ENCODE peak calls at places on chromosome 6, in ten cellular contexts. V, N, B, H, P, Y, C, I, Z and X are unnamed samples.

GRCh38 chr6:87308970-87309369 is 13.4 kb upstream of the SMIM8 start:
- DNase-seq in P (no peak), V (no peak), Z (no peak), B (no peak), I (no peak), N (peak; percentile 45), C (no peak), Y (peak; percentile 41), H (no peak), X (no peak)

GRCh38 chr6:166087246-166087645 is 80.4 kb downstream of the TBXT start:
- DNase-seq in Y (no peak), C (no peak), P (no peak), V (no peak), I (no peak), N (no peak), B (no peak), Z (no peak), H (no peak), X (no peak)

GRCh38 chr6:26550250-26550993 is 12.3 kb downstream of the HMGN4 start:
- DNase-seq in C (peak; percentile 46), Z (peak; percentile 51), H (peak; percentile 76), N (peak; percentile 24), Y (peak; percentile 75), P (peak; percentile 83), B (no peak), I (peak; percentile 64), V (peak; percentile 85), X (no peak)

GRCh38 chr6:52511572-52512151 is 65.2 kb downstream of the TRAM2 start:
- DNase-seq in B (no peak), V (no peak), P (no peak), N (peak; percentile 13), Y (peak; percentile 75), H (no peak), C (no peak), I (no peak), Z (no peak), X (no peak)

GRCh38 chr6:62286470-62286843 is 432 bp upstream of the KHDRBS2 start:
- DNase-seq in N (no peak), B (no peak), Y (no peak), P (no peak), V (no peak), C (no peak), H (no peak), I (no peak), Z (no peak), X (no peak)

GRCh38 chr6:134529921-134530320 is 212.0 kb upstream of the SGK1 start:
- DNase-seq in V (no peak), N (peak; percentile 28), I (no peak), Z (no peak), H (no peak), P (no peak), Y (peak; percentile 49), C (no peak), B (peak; percentile 62), X (no peak)

GRCh38 chr6:167767715-167768107 is 59.0 kb upstream of the AFDN start:
- DNase-seq in H (no peak), P (peak; percentile 45), N (no peak), Z (no peak), C (no peak), Y (no peak), V (no peak), B (no peak), I (no peak), X (no peak)

GRCh38 chr6:31180500-31180899 is 10.0 kb upstream of the POU5F1 start:
- DNase-seq in B (peak; percentile 67), H (peak; percentile 74), N (no peak), Z (peak; percentile 92), P (peak; percentile 87), V (no peak), Y (no peak), C (peak; percentile 91), I (no peak), X (peak; percentile 52)

GRCh38 chr6:25359191-25359861 is 80.2 kb downstream of the CARMIL1 start:
- DNase-seq in I (peak; percentile 6), H (peak; percentile 63), Z (peak; percentile 45), B (no peak), C (peak; percentile 33), Y (peak; percentile 88), N (peak; percentile 70), V (no peak), P (no peak), X (peak; percentile 18)

GRCh38 chr6:134074151-134074712 is 21.8 kb upstream of the SLC2A12 start:
- DNase-seq in H (no peak), C (peak; percentile 7), P (no peak), B (no peak), N (no peak), V (no peak), Z (no peak), Y (no peak), I (peak; percentile 85), X (peak; percentile 14)

GRCh38 chr6:1864496-1864895 is 254.8 kb downstream of the FOXC1 start:
- DNase-seq in Z (no peak), Y (no peak), V (peak; percentile 39), C (no peak), N (no peak), P (no peak), B (no peak), H (no peak), I (no peak), X (no peak)

GRCh38 chr6:391559-392440 is at the start of gene IRF4:
- DNase-seq in Z (no peak), B (peak; percentile 19), N (no peak), I (peak; percentile 35), C (no peak), Y (peak; percentile 28), P (peak; percentile 89), V (no peak), H (no peak), X (no peak)
- H3K4me3 ChIP-seq in Z (no peak within 1 kb of the TSS), B (peak within 1 kb of the TSS; percentile 63), N (no peak within 1 kb of the TSS), I (peak within 1 kb of the TSS; percentile 15), C (peak within 1 kb of the TSS; percentile 41), Y (peak within 1 kb of the TSS; percentile 39), P (peak within 1 kb of the TSS; percentile 72), V (no peak within 1 kb of the TSS), H (no peak within 1 kb of the TSS), X (no peak within 1 kb of the TSS)

DNA sequence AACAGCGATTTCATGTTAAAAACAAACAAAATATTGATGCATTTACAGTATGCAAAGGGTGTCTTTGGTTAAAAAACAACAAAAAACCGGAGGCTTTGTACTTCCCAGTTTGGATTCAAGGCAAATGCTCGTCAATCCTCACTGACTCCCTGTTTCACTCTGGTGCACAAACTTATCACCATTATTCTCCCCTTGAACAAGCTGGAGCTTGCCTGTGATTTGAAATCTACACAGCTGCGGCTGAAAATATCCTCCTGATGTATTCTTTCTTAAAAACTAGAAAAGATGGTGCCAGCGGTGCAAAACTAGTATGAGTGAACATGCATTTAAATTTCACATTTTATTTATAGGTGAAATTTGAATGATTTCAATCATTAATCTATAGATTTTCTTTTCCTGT is 3.3 kb downstream of the PERP start:
- DNase-seq in B (no peak), H (no peak), Z (no peak), P (no peak), C (no peak), N (no peak), V (no peak), Y (no peak), I (no peak), X (no peak)
- H3K4me1 ChIP-seq in B (peaks cover 22% of the 10 kb centered on the region), H (no peaks in the 10 kb centered on the region), Z (peaks cover 10% of the 10 kb centered on the region), P (peaks cover 4% of the 10 kb centered on the region), C (no peaks in the 10 kb centered on the region), N (peaks cover 36% of the 10 kb centered on the region), V (peaks cover 21% of the 10 kb centered on the region), Y (peaks cover 25% of the 10 kb centered on the region), I (peaks cover 2% of the 10 kb centered on the region), X (peaks cover 22% of the 10 kb centered on the region)

DNA sequence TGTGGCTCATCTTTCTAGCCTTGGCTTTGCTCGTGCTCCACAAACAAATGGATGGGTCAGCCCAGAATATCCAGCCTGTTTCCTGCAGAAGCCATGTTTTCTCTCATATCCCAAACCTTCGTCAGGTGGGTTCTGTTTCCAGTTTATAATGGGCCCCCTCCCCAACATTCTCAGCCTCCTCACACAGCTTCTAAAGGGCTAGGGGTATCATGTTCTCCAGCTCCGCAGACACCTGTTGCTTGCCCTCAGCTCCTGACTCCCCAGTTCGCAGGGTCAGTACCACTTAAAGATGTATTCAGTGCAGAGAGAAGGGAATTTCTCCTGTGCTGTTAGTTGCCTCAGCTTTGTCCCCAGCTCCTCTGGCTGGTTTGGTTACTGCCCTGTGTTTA is 447.3 kb upstream of the JARID2 start:
- DNase-seq in B (no peak), V (no peak), H (no peak), N (no peak), Z (no peak), C (no peak), I (no peak), Y (no peak), P (no peak), X (no peak)
- H3K36me3 ChIP-seq in B (no peaks in the 10 kb centered on the region), V (no peaks in the 10 kb centered on the region), H (no peaks in the 10 kb centered on the region), N (no peaks in the 10 kb centered on the region), Z (no peaks in the 10 kb centered on the region), C (no peaks in the 10 kb centered on the region), I (no peaks in the 10 kb centered on the region), Y (no peaks in the 10 kb centered on the region), P (no peaks in the 10 kb centered on the region), X (no peaks in the 10 kb centered on the region)

DNA sequence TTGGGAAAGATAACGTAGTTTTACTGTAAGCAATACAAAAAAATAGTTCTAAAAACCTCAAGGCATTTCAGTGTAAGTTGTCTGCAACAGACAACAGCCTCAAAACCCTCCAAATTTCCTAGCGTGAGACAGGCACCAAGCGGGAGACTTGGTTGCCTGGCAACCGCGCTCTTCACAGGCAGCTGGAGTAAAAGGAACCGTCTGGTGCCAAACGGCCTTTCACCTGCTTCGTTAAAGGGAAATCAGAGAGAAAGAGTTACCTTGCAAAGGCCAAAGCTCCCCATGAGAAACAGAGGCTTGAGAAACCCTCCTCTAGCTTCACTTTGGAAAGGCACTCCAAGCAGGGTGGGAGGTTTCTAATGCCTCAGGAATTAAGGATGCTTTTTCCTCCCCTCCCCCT is 129.8 kb upstream of the UFL1 start:
- DNase-seq in I (peak; percentile 80), Z (peak; percentile 74), P (no peak), N (peak; percentile 40), H (no peak), C (no peak), B (no peak), V (no peak), Y (peak; percentile 1), X (peak; percentile 19)
- H3K4me3 ChIP-seq in I (no peak overlapping the region), Z (no peak overlapping the region), P (no peak overlapping the region), N (no peak overlapping the region), H (no peak overlapping the region), C (no peak overlapping the region), B (no peak overlapping the region), V (no peak overlapping the region), Y (no peak overlapping the region), X (no peak overlapping the region)